ENCODE peak calls at places on chromosomes 13 and 19, in six cellular contexts. F is AG10803, D is AG09319, K is heart left ventricle, A is GM10248, S is WTC11. Y is an unnamed sample.

GRCh38 chr19:50357178-50358100 is 8.0 kb downstream of the NAPSA start:
- DNase-seq in F (peak), D (no peak), K (peak), A (peak), S (peak), Y (peak)

GRCh38 chr13:71867101-71867814 is at the start of gene DACH1:
- DNase-seq in F (peak), D (peak), K (peak), A (peak), S (peak), Y (peak)

GRCh38 chr13:47211106-47211505 is 314.3 kb upstream of the HTR2A start:
- DNase-seq in F (no peak), D (no peak), K (no peak), A (no peak), S (no peak), Y (no peak)

GRCh38 chr19:53977991-53978731 is 13.3 kb upstream of the CACNG6 start:
- DNase-seq in F (peak), D (peak), K (peak), A (no peak), S (peak), Y (peak)

GRCh38 chr19:4019578-4019977 is 12.0 kb downstream of the PIAS4 start:
- DNase-seq in F (no peak), D (no peak), K (no peak), A (no peak), S (no peak), Y (peak)

GRCh38 chr13:50080158-50080855 is 65.1 kb downstream of the KCNRG start:
- DNase-seq in F (peak), D (no peak), K (no peak), A (no peak), S (no peak), Y (peak)

GRCh38 chr13:98795220-98795619 is 42.7 kb upstream of the SLC15A1 start:
- DNase-seq in F (no peak), D (no peak), K (no peak), A (no peak), S (no peak), Y (no peak)

GRCh38 chr13:21917046-21918010 is 246.5 kb downstream of the FGF9 start:
- DNase-seq in F (no peak), D (no peak), K (no peak), A (no peak), S (no peak), Y (peak)

GRCh38 chr19:45575216-45575615 is 9.4 kb downstream of the OPA3 start:
- DNase-seq in F (no peak), D (no peak), K (no peak), A (peak), S (no peak), Y (no peak)

GRCh38 chr19:54114340-54114826 is 1.1 kb downstream of the TFPT start:
- DNase-seq in F (peak), D (no peak), K (no peak), A (peak), S (no peak), Y (peak)

GRCh38 chr13:113981201-113981605 is 7.3 kb upstream of the C13orf46 start:
- DNase-seq in F (no peak), D (no peak), K (peak), A (no peak), S (no peak), Y (no peak)

GRCh38 chr13:105442941-105443340 is 1092.5 kb downstream of the EFNB2 start:
- DNase-seq in F (peak), D (peak), K (no peak), A (no peak), S (no peak), Y (no peak)

GRCh38 chr13:63455938-63456337 is 2040.3 kb upstream of the PCDH20 start:
- DNase-seq in F (no peak), D (no peak), K (no peak), A (no peak), S (no peak), Y (no peak)

GRCh38 chr19:32318884-32319520 is 26.4 kb upstream of the ZNF507 start:
- DNase-seq in F (no peak), D (no peak), K (no peak), A (no peak), S (peak), Y (peak)

GRCh38 chr19:21109116-21109515 is 27.1 kb downstream of the ZNF714 start:
- DNase-seq in F (no peak), D (no peak), K (no peak), A (no peak), S (no peak), Y (no peak)

GRCh38 chr19:16698914-16699313 is 20.7 kb upstream of the NWD1 start:
- DNase-seq in F (no peak), D (no peak), K (peak), A (no peak), S (no peak), Y (peak)

GRCh38 chr13:36030670-36031331 is 100.4 kb downstream of the DCLK1 start:
- DNase-seq in F (peak), D (peak), K (no peak), A (no peak), S (no peak), Y (no peak)

GRCh38 chr19:33751386-33751770 is 45.3 kb upstream of the KCTD15 start:
- DNase-seq in F (no peak), D (no peak), K (no peak), A (no peak), S (no peak), Y (no peak)

GRCh38 chr13:38418286-38418685 is 68.6 kb downstream of the UFM1 start:
- DNase-seq in F (peak), D (no peak), K (no peak), A (no peak), S (no peak), Y (no peak)

DNA sequence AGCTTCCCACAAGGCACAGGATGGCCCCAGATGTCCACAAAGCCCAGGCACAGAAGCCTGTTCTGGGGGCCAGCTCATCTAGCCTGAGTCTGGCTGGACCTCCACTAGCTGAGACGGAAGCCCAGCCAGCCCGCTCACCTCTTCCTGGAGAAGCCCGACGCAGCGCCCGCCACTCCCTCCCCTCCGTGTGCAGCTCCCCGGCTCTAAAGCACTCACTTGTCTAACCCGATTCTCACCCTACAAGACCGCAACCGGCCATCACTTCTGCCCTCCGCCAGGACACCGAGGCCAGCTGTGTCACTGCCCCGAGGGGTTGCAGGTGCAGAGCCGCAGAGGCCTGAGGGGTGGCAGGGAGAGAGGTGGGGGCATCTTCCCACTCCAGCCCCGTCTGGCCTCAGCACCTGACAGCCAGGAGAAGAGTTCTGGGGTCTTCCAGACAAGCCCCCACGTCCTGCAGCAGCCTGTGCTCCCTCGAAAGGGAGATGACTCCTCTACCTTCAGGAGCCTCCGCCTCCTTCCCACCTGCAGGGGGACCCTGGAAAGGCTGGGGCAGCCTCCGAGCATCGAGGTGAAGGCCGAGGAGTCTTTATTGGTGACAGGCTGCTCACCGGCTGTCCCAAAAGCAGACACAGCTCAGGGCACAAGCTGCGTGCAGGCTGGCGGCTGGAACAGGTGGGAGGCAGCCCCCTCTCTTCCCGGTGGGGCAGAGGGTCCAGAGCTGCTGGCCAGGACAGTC is 5.9 kb upstream of the DIRAS1 start:
- DNase-seq in F (no peak), D (no peak), K (no peak), A (no peak), S (peak), Y (no peak)
- TF ChIP-seq CTCF in F (no peak), D (no peak), K (no peak), A (no peak), S (no peak), Y (no peak)

DNA sequence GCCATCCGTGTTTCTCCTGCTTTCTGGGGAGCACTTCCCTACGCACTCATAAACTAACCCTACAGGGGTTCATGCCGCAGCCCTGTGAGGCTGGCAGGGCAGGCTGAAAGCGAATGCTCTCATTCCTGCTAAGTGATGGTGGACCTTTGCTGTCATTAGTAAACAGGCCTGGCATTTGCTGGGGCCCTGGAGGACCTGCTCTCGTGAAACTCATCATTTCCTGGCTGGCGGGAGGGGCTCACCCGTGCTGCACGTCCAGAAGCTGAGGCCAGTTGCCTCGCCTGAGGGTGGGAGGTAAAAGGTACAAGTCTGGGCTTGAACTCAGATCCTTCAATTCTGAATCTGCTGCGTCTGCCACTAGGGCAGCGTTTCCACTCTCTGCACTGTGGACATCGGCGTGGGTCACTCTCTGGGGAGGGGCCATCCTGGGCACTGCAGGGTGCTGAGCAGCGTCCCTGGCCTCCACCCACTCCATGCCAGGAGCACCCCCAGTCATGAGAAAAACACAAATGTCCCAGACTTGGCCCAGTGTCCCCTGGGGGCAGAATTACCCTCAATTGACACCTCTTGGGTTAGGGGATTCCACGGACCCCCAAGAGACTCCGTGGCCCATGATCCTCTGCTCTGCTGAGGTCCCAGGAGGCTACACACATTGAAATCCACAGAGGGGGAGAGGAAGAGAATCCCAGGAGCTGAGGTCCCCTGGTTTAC is 7.0 kb downstream of the MOB3A start:
- DNase-seq in F (peak), D (no peak), K (no peak), A (peak), S (no peak), Y (no peak)
- TF ChIP-seq CTCF in F (no peak), D (no peak), K (no peak), A (no peak), S (no peak), Y (no peak)

GRCh38 chr13:33445024-33445423 is 159.5 kb upstream of the STARD13 start:
- DNase-seq in F (no peak), D (no peak), K (no peak), A (no peak), S (no peak), Y (no peak)

GRCh38 chr13:33446821-33447481 is 161.4 kb upstream of the STARD13 start:
- DNase-seq in F (peak), D (peak), K (no peak), A (no peak), S (no peak), Y (no peak)

GRCh38 chr13:33435207-33435606 is 149.7 kb upstream of the STARD13 start:
- DNase-seq in F (no peak), D (no peak), K (no peak), A (no peak), S (no peak), Y (no peak)

GRCh38 chr13:33445476-33445875 is 159.9 kb upstream of the STARD13 start:
- DNase-seq in F (no peak), D (no peak), K (no peak), A (no peak), S (no peak), Y (no peak)

GRCh38 chr13:33441015-33441414 is 155.5 kb upstream of the STARD13 start:
- DNase-seq in F (peak), D (no peak), K (no peak), A (no peak), S (peak), Y (no peak)
- TF ChIP-seq CTCF in F (peak), D (peak), K (no peak), A (no peak), S (no peak), Y (no peak)

GRCh38 chr13:95154441-95154886 is 146.8 kb downstream of the ABCC4 start:
- DNase-seq in F (peak), D (no peak), K (no peak), A (no peak), S (no peak), Y (no peak)

GRCh38 chr13:95155093-95155492 is 146.2 kb downstream of the ABCC4 start:
- DNase-seq in F (no peak), D (no peak), K (no peak), A (no peak), S (no peak), Y (no peak)

GRCh38 chr13:95155504-95155903 is 145.7 kb downstream of the ABCC4 start:
- DNase-seq in F (no peak), D (no peak), K (no peak), A (no peak), S (no peak), Y (no peak)

GRCh38 chr13:95153647-95154405 is 147.4 kb downstream of the ABCC4 start:
- DNase-seq in F (peak), D (no peak), K (no peak), A (no peak), S (no peak), Y (no peak)

GRCh38 chr13:95156208-95156607 is 145.0 kb downstream of the ABCC4 start:
- DNase-seq in F (peak), D (no peak), K (no peak), A (no peak), S (no peak), Y (no peak)
- TF ChIP-seq CTCF in F (peak), D (peak), K (no peak), A (peak), S (no peak), Y (no peak)

DNA sequence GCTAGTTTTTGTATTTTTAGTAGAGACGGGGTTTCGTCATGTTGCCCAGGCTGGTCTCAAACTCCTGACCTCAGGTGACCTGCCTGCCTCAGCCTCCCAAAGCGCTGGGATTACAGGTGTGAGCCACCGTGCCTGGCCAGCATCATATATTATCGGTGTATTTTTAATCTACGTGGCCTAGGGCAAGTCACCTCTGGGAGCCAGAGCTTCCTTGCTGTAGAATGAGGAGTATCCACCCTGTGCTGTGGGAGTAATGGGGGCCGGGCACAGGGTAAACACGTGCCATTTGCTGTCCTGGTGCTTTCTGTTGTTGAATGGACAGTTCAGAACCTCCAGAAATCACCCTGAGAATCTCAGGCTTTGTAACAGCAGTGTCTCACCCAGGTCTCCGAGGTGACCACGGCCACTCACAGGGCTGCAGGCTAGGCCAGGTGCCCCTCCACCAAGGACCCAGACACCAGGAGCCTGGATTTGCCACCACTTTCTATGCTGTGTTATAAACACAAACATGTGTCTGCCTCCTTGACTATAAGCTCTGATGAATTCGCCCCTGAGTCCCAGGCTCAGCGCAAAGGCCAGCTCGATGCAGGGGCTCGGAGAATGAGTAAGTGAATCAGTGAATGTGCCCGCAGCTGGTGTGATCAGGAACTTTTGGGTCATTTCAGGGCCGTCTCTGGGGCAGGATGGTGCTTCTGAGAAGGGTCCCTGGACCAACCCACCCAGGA is 22.7 kb downstream of the POP4 start:
- DNase-seq in F (no peak), D (no peak), K (no peak), A (no peak), S (no peak), Y (no peak)
- TF ChIP-seq CTCF in F (no peak), D (no peak), K (no peak), A (no peak), S (no peak), Y (no peak)

GRCh38 chr19:2053601-2054389 is 2.8 kb upstream of the MKNK2 start:
- DNase-seq in F (no peak), D (no peak), K (peak), A (no peak), S (no peak), Y (peak)

GRCh38 chr19:2054763-2055162 is 3.7 kb upstream of the MKNK2 start:
- DNase-seq in F (no peak), D (no peak), K (no peak), A (no peak), S (no peak), Y (no peak)

GRCh38 chr19:2057484-2058469 is 6.7 kb upstream of the MKNK2 start:
- DNase-seq in F (no peak), D (no peak), K (no peak), A (no peak), S (no peak), Y (no peak)

GRCh38 chr19:2056810-2057192 is 5.8 kb upstream of the MKNK2 start:
- DNase-seq in F (no peak), D (no peak), K (no peak), A (no peak), S (no peak), Y (no peak)

GRCh38 chr19:2055871-2056809 is 5.1 kb upstream of the MKNK2 start:
- DNase-seq in F (peak), D (peak), K (peak), A (no peak), S (no peak), Y (peak)
- TF ChIP-seq CTCF in F (no peak), D (no peak), K (no peak), A (no peak), S (no peak), Y (no peak)

DNA sequence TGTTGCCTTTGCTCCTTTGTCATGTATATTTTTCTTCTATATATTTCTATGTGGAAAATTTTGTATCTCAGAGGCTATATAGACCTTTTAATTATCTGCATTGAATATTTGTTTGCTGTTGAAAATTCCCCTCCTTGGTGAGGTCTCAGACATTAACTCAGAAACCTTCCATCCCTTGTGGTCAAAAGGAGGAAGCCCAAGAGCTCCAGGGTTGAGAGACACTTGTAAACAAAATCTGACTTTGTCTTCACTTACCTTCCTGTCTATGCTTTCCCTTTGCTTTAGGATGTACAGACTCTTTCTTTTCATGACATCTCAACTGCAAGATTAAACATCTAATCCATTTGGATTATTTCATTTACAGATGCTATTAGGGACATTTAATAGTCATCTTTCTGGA is 157.5 kb downstream of the PCDH20 start:
- DNase-seq in F (no peak), D (no peak), K (no peak), A (no peak), S (no peak), Y (no peak)
- TF ChIP-seq CTCF in F (no peak), D (no peak), K (no peak), A (no peak), S (no peak), Y (no peak)

DNA sequence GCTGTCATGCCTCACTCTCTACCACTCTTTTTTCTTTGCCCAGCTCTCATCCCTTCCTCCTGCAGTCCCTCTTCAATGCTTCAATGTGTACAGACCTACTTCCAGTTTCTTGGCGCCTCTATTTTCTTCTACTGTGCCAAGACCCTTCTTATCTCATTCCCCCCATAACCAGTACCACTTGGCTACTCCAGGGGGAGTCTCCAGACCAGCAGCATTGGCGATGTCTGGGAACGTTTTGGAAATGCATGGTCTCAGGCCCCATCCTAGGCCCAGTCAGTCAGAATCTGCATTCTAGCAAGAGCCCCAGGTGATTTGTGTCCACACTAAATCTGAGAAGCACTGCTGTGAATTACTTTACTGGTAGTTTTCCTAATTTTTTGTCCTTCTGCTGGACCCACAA is 198.2 kb downstream of the SLC7A1 start:
- DNase-seq in F (no peak), D (no peak), K (no peak), A (no peak), S (no peak), Y (no peak)
- TF ChIP-seq CTCF in F (peak), D (no peak), K (no peak), A (no peak), S (no peak), Y (no peak)

GRCh38 chr19:12731337-12731736 is 3.1 kb downstream of the TRIR start:
- DNase-seq in F (no peak), D (no peak), K (no peak), A (no peak), S (no peak), Y (no peak)

GRCh38 chr19:12736854-12737665 is at the start of gene GET3:
- DNase-seq in F (peak), D (peak), K (peak), A (peak), S (peak), Y (peak)

GRCh38 chr19:12730054-12730453 is 4.4 kb downstream of the TRIR start:
- DNase-seq in F (no peak), D (no peak), K (no peak), A (no peak), S (no peak), Y (no peak)

GRCh38 chr19:12733907-12734214 is 623 bp downstream of the TRIR start:
- DNase-seq in F (no peak), D (no peak), K (no peak), A (no peak), S (no peak), Y (no peak)

GRCh38 chr19:12733369-12733896 is 1.1 kb downstream of the TRIR start:
- DNase-seq in F (peak), D (no peak), K (no peak), A (peak), S (no peak), Y (peak)
- TF ChIP-seq CTCF in F (peak), D (peak), K (no peak), A (peak), S (no peak), Y (no peak)

Y was measured in testis.